ENCODE peak calls at places on chromosomes 3 and 15, in seven cellular contexts. K is body of pancreas; H is OCI-LY7; U is esophagus squamous epithelium; Z is CD4-positive, alpha-beta T cell; L is pancreas; O is fibroblast of lung. Q is an unnamed sample.

GRCh38 chr3:53495518-53496501 is 1.4 kb downstream of the CACNA1D start:
- DNase-seq in Z (no peak), H (no peak), K (peak), O (no peak), U (no peak), L (peak), Q (peak)

GRCh38 chr15:59933607-59934006 is 70.5 kb upstream of the FOXB1 start:
- DNase-seq in Z (no peak), L (no peak), H (no peak), K (no peak), U (no peak), O (no peak), Q (peak)

GRCh38 chr15:54289590-54290136 is 311.4 kb downstream of the UNC13C start:
- DNase-seq in O (no peak), U (no peak), H (no peak), L (no peak), Z (no peak), K (no peak), Q (no peak)

GRCh38 chr3:127865941-127866340 is 43.6 kb upstream of the MGLL start:
- DNase-seq in K (no peak), Z (no peak), U (no peak), L (no peak), H (no peak), O (peak), Q (peak)

GRCh38 chr15:39833515-39833981 is 50.9 kb upstream of the FSIP1 start:
- DNase-seq in U (no peak), O (peak), Z (no peak), K (no peak), L (no peak), H (no peak), Q (peak)

GRCh38 chr15:69648215-69648614 is 195.6 kb downstream of the RPLP1 start:
- DNase-seq in K (no peak), O (no peak), L (peak), U (no peak), H (no peak), Z (no peak), Q (no peak)

GRCh38 chr3:129558076-129558771 is 15.2 kb downstream of the H1-8 start:
- DNase-seq in U (no peak), L (peak), O (no peak), K (no peak), Z (no peak), H (no peak), Q (no peak)

GRCh38 chr3:193776626-193777025 is 183.6 kb downstream of the OPA1 start:
- DNase-seq in Z (no peak), O (no peak), U (no peak), K (no peak), H (peak), L (no peak), Q (no peak)

GRCh38 chr3:123423806-123424205 is 25.1 kb downstream of the ADCY5 start:
- DNase-seq in L (no peak), O (no peak), U (no peak), H (no peak), K (no peak), Z (no peak), Q (no peak)

GRCh38 chr15:70324001-70324974 is 226.6 kb upstream of the TLE3 start:
- DNase-seq in O (peak), L (no peak), H (no peak), Z (no peak), K (no peak), U (no peak), Q (peak)

GRCh38 chr3:127764841-127765362 is 57.4 kb downstream of the MGLL start:
- DNase-seq in O (no peak), Z (no peak), K (no peak), L (no peak), H (no peak), U (no peak), Q (no peak)

GRCh38 chr15:66253643-66254363 is at the start of gene MEGF11:
- DNase-seq in Z (no peak), U (no peak), L (peak), O (peak), K (peak), H (no peak), Q (peak)

GRCh38 chr3:81279481-81280273 is 481.8 kb downstream of the GBE1 start:
- DNase-seq in U (no peak), O (no peak), H (no peak), K (no peak), Z (no peak), L (no peak), Q (no peak)

GRCh38 chr3:130702985-130703384 is 43.6 kb downstream of the PIK3R4 start:
- DNase-seq in L (no peak), K (no peak), Z (no peak), U (no peak), O (no peak), H (no peak), Q (no peak)

GRCh38 chr3:110494728-110495127 is 576.9 kb upstream of the NECTIN3 start:
- DNase-seq in H (no peak), L (peak), O (no peak), Z (no peak), U (no peak), K (no peak), Q (no peak)

GRCh38 chr3:42666577-42666998 is 13.1 kb downstream of the ZBTB47 start:
- DNase-seq in U (no peak), K (no peak), H (no peak), Z (no peak), L (no peak), O (no peak), Q (no peak)

GRCh38 chr3:63912768-63913588 is 795 bp upstream of the SCAANT1 start:
- DNase-seq in K (peak), H (peak), O (peak), U (no peak), Z (peak), L (peak), Q (peak)

GRCh38 chr3:52240059-52240885 is 1.3 kb upstream of the TWF2 start:
- DNase-seq in Z (peak), H (peak), K (peak), U (no peak), L (peak), O (peak), Q (peak)

GRCh38 chr15:41233367-41233771 is 2.3 kb downstream of the CHP1 start:
- DNase-seq in K (no peak), Z (no peak), O (peak), L (no peak), U (no peak), H (no peak), Q (peak)

GRCh38 chr15:31265871-31266711 is 60.5 kb upstream of the KLF13 start:
- DNase-seq in K (no peak), Z (peak), O (peak), H (peak), U (no peak), L (no peak), Q (no peak)

GRCh38 chr3:196995646-196996355 is 27.2 kb upstream of the PIGZ start:
- DNase-seq in H (no peak), K (no peak), L (peak), U (no peak), Z (no peak), O (no peak), Q (no peak)

GRCh38 chr3:146550743-146551510 is 6.5 kb upstream of the PLSCR1 start:
- DNase-seq in O (peak), Z (no peak), K (no peak), L (no peak), U (no peak), H (no peak), Q (peak)

GRCh38 chr15:57160823-57161560 is 215.3 kb upstream of the CGNL1 start:
- DNase-seq in Z (no peak), H (no peak), O (peak), L (no peak), K (no peak), U (no peak), Q (no peak)

GRCh38 chr3:99699841-99700240 is 61.4 kb downstream of the COL8A1 start:
- DNase-seq in H (no peak), U (no peak), K (no peak), O (peak), Z (no peak), L (no peak), Q (no peak)

GRCh38 chr15:83656943-83657528 is 3.1 kb downstream of the ADAMTSL3 start:
- DNase-seq in H (no peak), O (no peak), Z (no peak), L (no peak), K (peak), U (no peak), Q (no peak)

GRCh38 chr15:68210821-68211655 is 5.9 kb upstream of the CALML4 start:
- DNase-seq in K (peak), U (no peak), Z (peak), H (peak), L (no peak), O (peak), Q (peak)

DNA sequence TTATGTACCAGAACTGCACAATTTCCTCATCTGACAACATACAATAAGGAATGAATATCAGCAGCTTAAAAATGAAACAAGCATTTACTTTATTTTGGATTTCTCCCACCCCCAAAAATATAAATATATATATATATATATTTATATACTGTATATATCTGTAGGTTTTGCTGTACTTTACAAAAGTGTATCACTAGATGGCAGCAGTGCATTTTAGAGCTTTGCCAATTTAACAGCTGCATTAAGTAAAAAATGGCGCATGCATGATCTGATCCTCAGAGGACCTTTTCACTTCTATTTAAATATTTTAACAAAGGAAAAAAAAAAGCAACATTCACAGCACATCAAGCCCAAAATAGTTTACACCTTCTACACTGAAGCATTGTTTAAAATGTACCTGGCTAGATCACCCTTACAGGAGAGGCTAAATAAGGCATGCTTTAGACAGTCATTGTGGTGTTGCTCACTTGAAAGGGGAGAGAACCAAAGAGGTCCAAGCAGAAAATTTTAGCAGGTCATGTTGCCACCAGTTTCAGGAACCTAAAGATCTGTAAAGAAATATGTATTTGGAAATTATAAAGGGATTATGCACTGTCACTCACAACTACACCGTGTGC is 72.6 kb downstream of the NPTN start:
- DNase-seq in K (no peak), Z (no peak), L (no peak), H (peak), O (peak), U (no peak), Q (peak)
- TF ChIP-seq CTCF in K (peak), Z (peak), L (peak), H (peak), O (peak), U (peak), Q (peak)

DNA sequence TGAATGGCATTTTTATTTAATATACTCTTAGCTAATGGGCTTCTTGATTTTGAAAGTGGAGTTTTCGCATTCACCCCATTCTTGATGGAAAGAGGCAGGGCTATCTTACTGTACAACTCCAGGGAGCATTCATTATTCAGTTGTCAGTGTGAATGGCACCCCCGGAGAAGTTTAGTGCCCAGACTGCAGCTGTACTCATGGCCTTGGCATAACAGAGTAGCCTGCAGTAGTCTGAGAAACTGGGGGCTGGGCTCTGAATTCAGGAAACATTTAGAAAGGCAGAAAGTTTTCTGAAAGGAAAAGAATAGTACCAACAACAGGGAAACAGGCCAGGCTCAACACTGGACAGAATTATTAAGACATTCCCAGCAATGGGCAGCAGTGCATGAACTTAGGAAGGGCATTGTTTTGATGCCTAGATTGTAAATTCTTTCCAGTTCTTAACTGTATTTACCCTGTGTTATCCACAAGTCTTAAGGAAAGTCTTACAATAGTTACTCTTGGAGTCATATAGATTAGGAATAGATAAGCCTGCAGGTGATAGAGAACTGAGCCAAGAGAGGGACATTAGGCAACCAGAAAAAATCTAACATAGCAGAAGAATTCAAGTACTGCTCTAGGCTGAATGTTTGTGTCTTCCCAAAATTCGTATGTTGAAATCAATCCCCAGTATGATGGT is 44.4 kb downstream of the TIPARP start:
- DNase-seq in O (no peak), U (no peak), Z (no peak), K (peak), L (no peak), H (no peak), Q (no peak)
- H3K27ac ChIP-seq in O (no peak), U (no peak), Z (no peak), K (no peak), L (no peak), H (no peak), Q (no peak)

GRCh38 chr15:51782357-51782896 is 31.0 kb downstream of the TMOD2 start:
- DNase-seq in H (peak), U (no peak), Z (no peak), K (no peak), O (peak), L (no peak), Q (peak)
- TF ChIP-seq CTCF in H (peak), U (no peak), Z (no peak), K (no peak), O (no peak), L (no peak), Q (peak)

DNA sequence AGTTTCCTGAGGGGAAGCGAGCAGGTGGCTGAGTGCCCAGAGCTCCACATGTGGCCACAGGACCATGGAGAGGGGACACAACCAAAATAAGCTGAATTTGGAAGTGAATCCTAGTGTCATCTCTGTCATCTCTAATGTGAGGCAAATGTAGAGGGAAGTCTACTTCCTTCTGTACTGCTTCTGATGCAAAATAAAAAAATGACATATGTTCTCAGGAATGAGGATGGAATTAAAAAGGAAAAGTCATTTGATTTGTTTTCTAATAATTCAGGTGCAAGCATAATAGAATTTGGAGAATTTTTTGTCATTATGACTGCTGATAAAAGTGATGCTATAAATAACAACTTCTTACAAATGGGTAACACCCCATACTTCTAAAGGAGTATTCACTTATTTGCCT is 59.5 kb upstream of the POU1F1 start:
- DNase-seq in Z (no peak), K (no peak), O (no peak), L (no peak), H (no peak), U (no peak), Q (no peak)
- H3K27ac ChIP-seq in Z (no peak), K (no peak), O (no peak), L (no peak), H (no peak), U (no peak), Q (no peak)

GRCh38 chr3:34146596-34146995 is 348.2 kb downstream of the PDCD6IP start:
- DNase-seq in L (no peak), Z (no peak), U (no peak), H (no peak), O (no peak), K (no peak), Q (no peak)
- TF ChIP-seq CTCF in L (no peak), Z (no peak), U (no peak), H (no peak), O (no peak), K (no peak), Q (no peak)

DNA sequence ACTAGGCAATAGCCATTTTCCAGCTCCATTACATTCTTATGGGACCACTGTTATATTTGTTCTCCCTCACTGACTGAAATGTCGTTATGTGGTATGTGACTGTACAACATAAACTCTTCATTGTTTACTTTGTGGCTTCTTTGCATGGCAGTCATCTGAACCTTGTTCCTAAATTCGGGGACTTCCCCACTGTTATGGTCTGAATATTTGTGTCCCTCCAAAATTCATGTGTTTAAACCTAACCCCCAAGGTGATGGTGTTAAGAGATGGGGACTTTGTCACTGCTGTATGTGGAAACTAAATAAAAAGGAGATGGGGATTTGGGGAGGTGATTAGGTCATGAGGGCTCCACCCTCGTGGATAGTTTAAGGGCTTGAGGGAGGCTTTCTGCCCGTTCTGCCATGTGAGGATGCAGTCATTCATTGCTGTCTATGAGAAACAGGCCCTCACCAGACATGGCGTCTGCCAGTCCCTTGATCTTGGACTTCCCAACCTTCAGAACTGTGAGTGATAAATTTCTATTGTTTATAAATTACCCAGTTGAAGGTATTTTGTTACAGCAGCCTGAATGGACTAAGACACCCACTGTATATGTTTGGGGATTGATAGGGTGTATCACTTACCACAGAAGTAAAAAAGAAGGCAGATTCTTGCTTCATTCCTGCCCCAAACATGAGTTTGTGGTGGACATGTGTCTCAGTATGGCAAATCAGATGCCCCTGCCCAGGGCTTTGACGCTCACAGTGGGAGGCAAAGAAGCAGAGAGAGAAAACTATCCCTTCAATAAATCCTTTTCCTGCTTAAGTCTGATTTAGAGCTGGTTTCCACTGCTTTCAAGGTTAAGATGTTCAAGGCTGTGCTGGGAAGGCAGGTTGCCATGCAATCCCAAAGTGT is 138.0 kb upstream of the UBE2E1 start:
- DNase-seq in U (no peak), H (no peak), K (no peak), O (no peak), L (no peak), Z (no peak), Q (no peak)
- H3K27ac ChIP-seq in U (no peak), H (no peak), K (no peak), O (peak), L (no peak), Z (no peak), Q (peak)